ENCODE peak calls at places on chromosomes 1 and 21, in eight cellular contexts. One of them, this sample, is unnamed.

GRCh38 chr1:112589766-112590165 is 29.2 kb downstream of the ST7L start:
- DNase-seq in C1 segment of cervical spinal cord: no peak
- DNase-seq in cardiac fibroblast: no peak
- DNase-seq in astrocyte of the hippocampus: no peak
- DNase-seq in GM06990: no peak
- DNase-seq in stomach: no peak
- DNase-seq in mesenteric fat pad: no peak
- DNase-seq in stimulated activated CD8-positive, alpha-beta memory T cell treated with anti-CD3 and anti-CD28 coated beads, Interleukin-7, amount 100 ng/mL, for 1 hour: no peak
- DNase-seq in this sample: no peak

GRCh38 chr1:193058529-193059281 is 455 bp downstream of the UCHL5 start:
- DNase-seq in C1 segment of cervical spinal cord: peak
- DNase-seq in cardiac fibroblast: peak
- DNase-seq in astrocyte of the hippocampus: peak
- DNase-seq in GM06990: peak
- DNase-seq in stomach: peak
- DNase-seq in mesenteric fat pad: no peak
- DNase-seq in stimulated activated CD8-positive, alpha-beta memory T cell treated with anti-CD3 and anti-CD28 coated beads, Interleukin-7, amount 100 ng/mL, for 1 hour: peak
- DNase-seq in this sample: peak

GRCh38 chr1:168488153-168488552 is 55.6 kb downstream of the XCL2 start:
- DNase-seq in C1 segment of cervical spinal cord: no peak
- DNase-seq in cardiac fibroblast: peak
- DNase-seq in astrocyte of the hippocampus: peak
- DNase-seq in GM06990: no peak
- DNase-seq in stomach: peak
- DNase-seq in mesenteric fat pad: no peak
- DNase-seq in stimulated activated CD8-positive, alpha-beta memory T cell treated with anti-CD3 and anti-CD28 coated beads, Interleukin-7, amount 100 ng/mL, for 1 hour: no peak
- DNase-seq in this sample: no peak

GRCh38 chr1:175150596-175151319 is 41.8 kb downstream of the KIAA0040 start:
- DNase-seq in C1 segment of cervical spinal cord: no peak
- DNase-seq in cardiac fibroblast: peak
- DNase-seq in astrocyte of the hippocampus: peak
- DNase-seq in GM06990: no peak
- DNase-seq in stomach: no peak
- DNase-seq in mesenteric fat pad: no peak
- DNase-seq in stimulated activated CD8-positive, alpha-beta memory T cell treated with anti-CD3 and anti-CD28 coated beads, Interleukin-7, amount 100 ng/mL, for 1 hour: no peak
- DNase-seq in this sample: no peak

GRCh38 chr1:102184477-102184876 is 187.8 kb upstream of the OLFM3 start:
- DNase-seq in C1 segment of cervical spinal cord: no peak
- DNase-seq in cardiac fibroblast: no peak
- DNase-seq in astrocyte of the hippocampus: no peak
- DNase-seq in GM06990: no peak
- DNase-seq in stomach: no peak
- DNase-seq in mesenteric fat pad: no peak
- DNase-seq in stimulated activated CD8-positive, alpha-beta memory T cell treated with anti-CD3 and anti-CD28 coated beads, Interleukin-7, amount 100 ng/mL, for 1 hour: no peak
- DNase-seq in this sample: no peak

GRCh38 chr1:53592521-53592982 is 133.4 kb downstream of the DMRTB1 start:
- DNase-seq in C1 segment of cervical spinal cord: no peak
- DNase-seq in cardiac fibroblast: peak
- DNase-seq in astrocyte of the hippocampus: peak
- DNase-seq in GM06990: no peak
- DNase-seq in stomach: peak
- DNase-seq in mesenteric fat pad: peak
- DNase-seq in stimulated activated CD8-positive, alpha-beta memory T cell treated with anti-CD3 and anti-CD28 coated beads, Interleukin-7, amount 100 ng/mL, for 1 hour: no peak
- DNase-seq in this sample: no peak

GRCh38 chr1:166136699-166137401 is 30.0 kb downstream of the FAM78B start:
- DNase-seq in C1 segment of cervical spinal cord: no peak
- DNase-seq in cardiac fibroblast: no peak
- DNase-seq in astrocyte of the hippocampus: no peak
- DNase-seq in GM06990: no peak
- DNase-seq in stomach: no peak
- DNase-seq in mesenteric fat pad: no peak
- DNase-seq in stimulated activated CD8-positive, alpha-beta memory T cell treated with anti-CD3 and anti-CD28 coated beads, Interleukin-7, amount 100 ng/mL, for 1 hour: no peak
- DNase-seq in this sample: no peak

GRCh38 chr1:14298806-14299205 is 299.7 kb upstream of the KAZN start:
- DNase-seq in C1 segment of cervical spinal cord: no peak
- DNase-seq in cardiac fibroblast: no peak
- DNase-seq in astrocyte of the hippocampus: no peak
- DNase-seq in GM06990: no peak
- DNase-seq in stomach: no peak
- DNase-seq in mesenteric fat pad: no peak
- DNase-seq in stimulated activated CD8-positive, alpha-beta memory T cell treated with anti-CD3 and anti-CD28 coated beads, Interleukin-7, amount 100 ng/mL, for 1 hour: no peak
- DNase-seq in this sample: no peak

GRCh38 chr1:93436496-93436895 is 11.4 kb upstream of the FNBP1L start:
- DNase-seq in C1 segment of cervical spinal cord: no peak
- DNase-seq in cardiac fibroblast: no peak
- DNase-seq in astrocyte of the hippocampus: no peak
- DNase-seq in GM06990: no peak
- DNase-seq in stomach: no peak
- DNase-seq in mesenteric fat pad: no peak
- DNase-seq in stimulated activated CD8-positive, alpha-beta memory T cell treated with anti-CD3 and anti-CD28 coated beads, Interleukin-7, amount 100 ng/mL, for 1 hour: no peak
- DNase-seq in this sample: no peak

GRCh38 chr1:209791920-209792319 is 7.6 kb upstream of the C1orf74 start:
- DNase-seq in C1 segment of cervical spinal cord: no peak
- DNase-seq in cardiac fibroblast: no peak
- DNase-seq in astrocyte of the hippocampus: no peak
- DNase-seq in GM06990: no peak
- DNase-seq in stomach: peak
- DNase-seq in mesenteric fat pad: no peak
- DNase-seq in stimulated activated CD8-positive, alpha-beta memory T cell treated with anti-CD3 and anti-CD28 coated beads, Interleukin-7, amount 100 ng/mL, for 1 hour: no peak
- DNase-seq in this sample: no peak

GRCh38 chr1:48246727-48247126 is 24.2 kb downstream of the SLC5A9 start:
- DNase-seq in C1 segment of cervical spinal cord: no peak
- DNase-seq in cardiac fibroblast: no peak
- DNase-seq in astrocyte of the hippocampus: peak
- DNase-seq in GM06990: no peak
- DNase-seq in stomach: peak
- DNase-seq in mesenteric fat pad: no peak
- DNase-seq in stimulated activated CD8-positive, alpha-beta memory T cell treated with anti-CD3 and anti-CD28 coated beads, Interleukin-7, amount 100 ng/mL, for 1 hour: no peak
- DNase-seq in this sample: no peak

GRCh38 chr1:23177438-23178380 is 9.1 kb upstream of the LUZP1 start:
- DNase-seq in C1 segment of cervical spinal cord: peak
- DNase-seq in cardiac fibroblast: peak
- DNase-seq in astrocyte of the hippocampus: peak
- DNase-seq in GM06990: peak
- DNase-seq in stomach: peak
- DNase-seq in mesenteric fat pad: peak
- DNase-seq in stimulated activated CD8-positive, alpha-beta memory T cell treated with anti-CD3 and anti-CD28 coated beads, Interleukin-7, amount 100 ng/mL, for 1 hour: no peak
- DNase-seq in this sample: peak

GRCh38 chr1:202551683-202552082 is 158.6 kb downstream of the SYT2 start:
- DNase-seq in C1 segment of cervical spinal cord: no peak
- DNase-seq in cardiac fibroblast: no peak
- DNase-seq in astrocyte of the hippocampus: peak
- DNase-seq in GM06990: no peak
- DNase-seq in stomach: no peak
- DNase-seq in mesenteric fat pad: no peak
- DNase-seq in stimulated activated CD8-positive, alpha-beta memory T cell treated with anti-CD3 and anti-CD28 coated beads, Interleukin-7, amount 100 ng/mL, for 1 hour: no peak
- DNase-seq in this sample: no peak

GRCh38 chr21:45860493-45861155 is 120.9 kb upstream of the COL6A1 start:
- DNase-seq in C1 segment of cervical spinal cord: no peak
- DNase-seq in cardiac fibroblast: no peak
- DNase-seq in astrocyte of the hippocampus: no peak
- DNase-seq in GM06990: no peak
- DNase-seq in stomach: no peak
- DNase-seq in mesenteric fat pad: peak
- DNase-seq in stimulated activated CD8-positive, alpha-beta memory T cell treated with anti-CD3 and anti-CD28 coated beads, Interleukin-7, amount 100 ng/mL, for 1 hour: no peak
- DNase-seq in this sample: no peak

GRCh38 chr1:93448983-93449805 is 1.3 kb downstream of the FNBP1L start:
- DNase-seq in C1 segment of cervical spinal cord: no peak
- DNase-seq in cardiac fibroblast: peak
- DNase-seq in astrocyte of the hippocampus: peak
- DNase-seq in GM06990: no peak
- DNase-seq in stomach: peak
- DNase-seq in mesenteric fat pad: no peak
- DNase-seq in stimulated activated CD8-positive, alpha-beta memory T cell treated with anti-CD3 and anti-CD28 coated beads, Interleukin-7, amount 100 ng/mL, for 1 hour: no peak
- DNase-seq in this sample: no peak

GRCh38 chr1:20717452-20718342 is at the start of gene KIF17:
- DNase-seq in C1 segment of cervical spinal cord: no peak
- DNase-seq in cardiac fibroblast: peak
- DNase-seq in astrocyte of the hippocampus: peak
- DNase-seq in GM06990: peak
- DNase-seq in stomach: peak
- DNase-seq in mesenteric fat pad: no peak
- DNase-seq in stimulated activated CD8-positive, alpha-beta memory T cell treated with anti-CD3 and anti-CD28 coated beads, Interleukin-7, amount 100 ng/mL, for 1 hour: no peak
- DNase-seq in this sample: no peak

GRCh38 chr21:32499249-32500055 is 85.9 kb downstream of the TCP10L start:
- DNase-seq in C1 segment of cervical spinal cord: no peak
- DNase-seq in cardiac fibroblast: peak
- DNase-seq in astrocyte of the hippocampus: peak
- DNase-seq in GM06990: no peak
- DNase-seq in stomach: no peak
- DNase-seq in mesenteric fat pad: peak
- DNase-seq in stimulated activated CD8-positive, alpha-beta memory T cell treated with anti-CD3 and anti-CD28 coated beads, Interleukin-7, amount 100 ng/mL, for 1 hour: no peak
- DNase-seq in this sample: no peak

GRCh38 chr1:155859881-155860841 is 794 bp downstream of the SYT11 start:
- DNase-seq in C1 segment of cervical spinal cord: peak
- DNase-seq in cardiac fibroblast: peak
- DNase-seq in astrocyte of the hippocampus: peak
- DNase-seq in GM06990: peak
- DNase-seq in stomach: peak
- DNase-seq in mesenteric fat pad: peak
- DNase-seq in stimulated activated CD8-positive, alpha-beta memory T cell treated with anti-CD3 and anti-CD28 coated beads, Interleukin-7, amount 100 ng/mL, for 1 hour: no peak
- DNase-seq in this sample: no peak

GRCh38 chr1:57678138-57678537 is 254.3 kb upstream of the DAB1 start:
- DNase-seq in C1 segment of cervical spinal cord: no peak
- DNase-seq in cardiac fibroblast: no peak
- DNase-seq in astrocyte of the hippocampus: no peak
- DNase-seq in GM06990: no peak
- DNase-seq in stomach: no peak
- DNase-seq in mesenteric fat pad: no peak
- DNase-seq in stimulated activated CD8-positive, alpha-beta memory T cell treated with anti-CD3 and anti-CD28 coated beads, Interleukin-7, amount 100 ng/mL, for 1 hour: no peak
- DNase-seq in this sample: no peak

GRCh38 chr1:2413495-2414296 is 1.3 kb upstream of the PEX10 start:
- DNase-seq in C1 segment of cervical spinal cord: no peak
- DNase-seq in cardiac fibroblast: no peak
- DNase-seq in astrocyte of the hippocampus: no peak
- DNase-seq in GM06990: peak
- DNase-seq in stomach: no peak
- DNase-seq in mesenteric fat pad: no peak
- DNase-seq in stimulated activated CD8-positive, alpha-beta memory T cell treated with anti-CD3 and anti-CD28 coated beads, Interleukin-7, amount 100 ng/mL, for 1 hour: no peak
- DNase-seq in this sample: no peak

GRCh38 chr1:227372662-227373061 is 54.4 kb upstream of the CDC42BPA start:
- DNase-seq in C1 segment of cervical spinal cord: no peak
- DNase-seq in cardiac fibroblast: peak
- DNase-seq in astrocyte of the hippocampus: peak
- DNase-seq in GM06990: no peak
- DNase-seq in stomach: peak
- DNase-seq in mesenteric fat pad: no peak
- DNase-seq in stimulated activated CD8-positive, alpha-beta memory T cell treated with anti-CD3 and anti-CD28 coated beads, Interleukin-7, amount 100 ng/mL, for 1 hour: no peak
- DNase-seq in this sample: no peak

GRCh38 chr21:41759926-41760325 is 6.9 kb downstream of the RIPK4 start:
- DNase-seq in C1 segment of cervical spinal cord: no peak
- DNase-seq in cardiac fibroblast: no peak
- DNase-seq in astrocyte of the hippocampus: no peak
- DNase-seq in GM06990: no peak
- DNase-seq in stomach: no peak
- DNase-seq in mesenteric fat pad: no peak
- DNase-seq in stimulated activated CD8-positive, alpha-beta memory T cell treated with anti-CD3 and anti-CD28 coated beads, Interleukin-7, amount 100 ng/mL, for 1 hour: no peak
- DNase-seq in this sample: no peak

GRCh38 chr1:38585460-38585859 is 274.1 kb downstream of the RRAGC start:
- DNase-seq in C1 segment of cervical spinal cord: no peak
- DNase-seq in cardiac fibroblast: no peak
- DNase-seq in astrocyte of the hippocampus: no peak
- DNase-seq in GM06990: no peak
- DNase-seq in stomach: no peak
- DNase-seq in mesenteric fat pad: peak
- DNase-seq in stimulated activated CD8-positive, alpha-beta memory T cell treated with anti-CD3 and anti-CD28 coated beads, Interleukin-7, amount 100 ng/mL, for 1 hour: no peak
- DNase-seq in this sample: peak

GRCh38 chr1:225896937-225897549 is 8.1 kb upstream of the LEFTY1 start:
- DNase-seq in C1 segment of cervical spinal cord: no peak
- DNase-seq in cardiac fibroblast: peak
- DNase-seq in astrocyte of the hippocampus: peak
- DNase-seq in GM06990: peak
- DNase-seq in stomach: peak
- DNase-seq in mesenteric fat pad: no peak
- DNase-seq in stimulated activated CD8-positive, alpha-beta memory T cell treated with anti-CD3 and anti-CD28 coated beads, Interleukin-7, amount 100 ng/mL, for 1 hour: peak
- DNase-seq in this sample: peak

GRCh38 chr1:18547460-18547859 is 66.7 kb downstream of the KLHDC7A start:
- DNase-seq in C1 segment of cervical spinal cord: no peak
- DNase-seq in cardiac fibroblast: no peak
- DNase-seq in astrocyte of the hippocampus: no peak
- DNase-seq in GM06990: no peak
- DNase-seq in stomach: no peak
- DNase-seq in mesenteric fat pad: no peak
- DNase-seq in stimulated activated CD8-positive, alpha-beta memory T cell treated with anti-CD3 and anti-CD28 coated beads, Interleukin-7, amount 100 ng/mL, for 1 hour: no peak
- DNase-seq in this sample: no peak

GRCh38 chr1:7642781-7643180 is 128.3 kb upstream of the VAMP3 start:
- DNase-seq in C1 segment of cervical spinal cord: no peak
- DNase-seq in cardiac fibroblast: no peak
- DNase-seq in astrocyte of the hippocampus: no peak
- DNase-seq in GM06990: no peak
- DNase-seq in stomach: no peak
- DNase-seq in mesenteric fat pad: no peak
- DNase-seq in stimulated activated CD8-positive, alpha-beta memory T cell treated with anti-CD3 and anti-CD28 coated beads, Interleukin-7, amount 100 ng/mL, for 1 hour: no peak
- DNase-seq in this sample: no peak

GRCh38 chr1:93114403-93114802 is 35.3 kb downstream of the MTF2 start:
- DNase-seq in C1 segment of cervical spinal cord: no peak
- DNase-seq in cardiac fibroblast: peak
- DNase-seq in astrocyte of the hippocampus: no peak
- DNase-seq in GM06990: no peak
- DNase-seq in stomach: no peak
- DNase-seq in mesenteric fat pad: no peak
- DNase-seq in stimulated activated CD8-positive, alpha-beta memory T cell treated with anti-CD3 and anti-CD28 coated beads, Interleukin-7, amount 100 ng/mL, for 1 hour: no peak
- DNase-seq in this sample: no peak

GRCh38 chr1:39047374-39048229 is 21.5 kb downstream of the NDUFS5 start:
- DNase-seq in C1 segment of cervical spinal cord: peak
- DNase-seq in cardiac fibroblast: peak
- DNase-seq in astrocyte of the hippocampus: peak
- DNase-seq in GM06990: peak
- DNase-seq in stomach: no peak
- DNase-seq in mesenteric fat pad: peak
- DNase-seq in stimulated activated CD8-positive, alpha-beta memory T cell treated with anti-CD3 and anti-CD28 coated beads, Interleukin-7, amount 100 ng/mL, for 1 hour: no peak
- DNase-seq in this sample: peak

GRCh38 chr1:1297802-1298424 is 9.8 kb downstream of the ACAP3 start:
- DNase-seq in C1 segment of cervical spinal cord: no peak
- DNase-seq in cardiac fibroblast: no peak
- DNase-seq in astrocyte of the hippocampus: no peak
- DNase-seq in GM06990: no peak
- DNase-seq in stomach: no peak
- DNase-seq in mesenteric fat pad: no peak
- DNase-seq in stimulated activated CD8-positive, alpha-beta memory T cell treated with anti-CD3 and anti-CD28 coated beads, Interleukin-7, amount 100 ng/mL, for 1 hour: no peak
- DNase-seq in this sample: no peak

This sample was measured in GM12878.